ENCODE peak calls at places on chromosomes 2 and 18, in six cellular contexts. I, J, N, M, X and O are unnamed samples.
A peak's percentile ranks its signal among the peaks of the same experiment; 100 is the strongest.

GRCh38 chr2:240588669-240589068 is 2.1 kb downstream of the CAPN10 start:
- DNase-seq in I (no peak), J (no peak), N (no peak), M (no peak), X (no peak), O (no peak)

GRCh38 chr2:128562471-128563347 is 244.0 kb upstream of the HS6ST1 start:
- DNase-seq in I (no peak), J (no peak), N (no peak), M (no peak), X (no peak), O (no peak)

GRCh38 chr18:13598591-13598990 is 127.8 kb downstream of the FAM210A start:
- DNase-seq in I (no peak), J (no peak), N (no peak), M (no peak), X (no peak), O (no peak)

GRCh38 chr18:28063181-28063790 is 113.6 kb downstream of the CDH2 start:
- DNase-seq in I (no peak), J (no peak), N (no peak), M (no peak), X (no peak), O (peak; percentile 35)

GRCh38 chr2:42450136-42450535 is 43.6 kb downstream of the KCNG3 start:
- DNase-seq in I (no peak), J (peak; percentile 42), N (no peak), M (no peak), X (no peak), O (no peak)

GRCh38 chr2:96143231-96143847 is 1.9 kb downstream of the DUSP2 start:
- DNase-seq in I (peak; percentile 8), J (no peak), N (no peak), M (no peak), X (no peak), O (no peak)

GRCh38 chr2:233026211-233026813 is 6.2 kb upstream of the NEU2 start:
- DNase-seq in I (no peak), J (peak; percentile 41), N (no peak), M (no peak), X (no peak), O (peak; percentile 92)

GRCh38 chr18:9827856-9828793 is 57.6 kb upstream of the TXNDC2 start:
- DNase-seq in I (no peak), J (peak; percentile 92), N (no peak), M (no peak), X (no peak), O (peak; percentile 96)

GRCh38 chr2:96540136-96540535 is 3.6 kb downstream of the ARID5A start:
- DNase-seq in I (no peak), J (peak; percentile 70), N (no peak), M (no peak), X (no peak), O (peak; percentile 93)

GRCh38 chr18:12408247-12408869 is 629 bp downstream of the PRELID3A start:
- DNase-seq in I (no peak), J (no peak), N (no peak), M (no peak), X (peak; percentile 35), O (no peak)

GRCh38 chr2:457287-457686 is 169.4 kb upstream of the ALKAL2 start:
- DNase-seq in I (no peak), J (no peak), N (no peak), M (no peak), X (no peak), O (no peak)

GRCh38 chr2:29166237-29166630 is 51.0 kb downstream of the CLIP4 start:
- DNase-seq in I (no peak), J (no peak), N (no peak), M (no peak), X (no peak), O (no peak)

GRCh38 chr18:79944126-79944731 is 7.2 kb downstream of the SLC66A2 start:
- DNase-seq in I (no peak), J (peak; percentile 57), N (no peak), M (peak; percentile 28), X (no peak), O (no peak)

GRCh38 chr2:164015328-164016123 is 279.7 kb upstream of the FIGN start:
- DNase-seq in I (no peak), J (peak; percentile 53), N (no peak), M (no peak), X (no peak), O (peak; percentile 16)

GRCh38 chr18:8450013-8450412 is 159.2 kb upstream of the RAB12 start:
- DNase-seq in I (peak; percentile 59), J (no peak), N (no peak), M (no peak), X (no peak), O (peak; percentile 38)

GRCh38 chr2:112050311-112050710 is 4.8 kb upstream of the TMEM87B start:
- DNase-seq in I (no peak), J (no peak), N (no peak), M (no peak), X (no peak), O (no peak)

GRCh38 chr2:73919596-73920228 is 7.0 kb upstream of the DGUOK start:
- DNase-seq in I (no peak), J (no peak), N (no peak), M (no peak), X (no peak), O (no peak)

GRCh38 chr2:186365406-186365805 is 120.7 kb upstream of the ZC3H15 start:
- DNase-seq in I (no peak), J (no peak), N (no peak), M (no peak), X (no peak), O (no peak)

GRCh38 chr18:55862693-55863485 is 274.9 kb upstream of the TCF4 start:
- DNase-seq in I (no peak), J (no peak), N (no peak), M (no peak), X (no peak), O (no peak)

GRCh38 chr2:111052621-111053020 is 68.1 kb upstream of the BCL2L11 start:
- DNase-seq in I (no peak), J (no peak), N (no peak), M (no peak), X (no peak), O (no peak)

GRCh38 chr2:218387369-218388194 is 5.5 kb downstream of the SLC11A1 start:
- DNase-seq in I (no peak), J (no peak), N (no peak), M (no peak), X (no peak), O (peak; percentile 54)

GRCh38 chr2:1607236-1607920 is 136.9 kb downstream of the PXDN start:
- DNase-seq in I (no peak), J (no peak), N (no peak), M (no peak), X (no peak), O (no peak)

GRCh38 chr2:20421336-20421987 is 25.4 kb upstream of the RHOB start:
- DNase-seq in I (no peak), J (peak; percentile 67), N (no peak), M (no peak), X (no peak), O (no peak)